ENCODE peak calls at places on chromosomes 11 and 22, in eight cellular contexts. A is GM12865; Q is A549; X is effector memory CD4-positive, alpha-beta T cell; V is ovary; Z is DND-41; C is aorta; N is cardiac fibroblast. J is an unnamed sample.

GRCh38 chr22:26362471-26362870 is 66.6 kb upstream of the ASPHD2 start:
- DNase-seq in A (no peak), Q (no peak), X (no peak), V (no peak), Z (no peak), C (no peak), N (peak; percentile 2), J (peak; percentile 68)

GRCh38 chr11:102293873-102294601 is 23.2 kb upstream of the BIRC3 start:
- DNase-seq in A (peak; percentile 84), Q (no peak), X (no peak), V (no peak), Z (peak; percentile 17), C (no peak), N (peak; percentile 74), J (peak; percentile 66)

GRCh38 chr11:123206671-123207421 is 11.8 kb upstream of the CLMP start:
- DNase-seq in A (no peak), Q (no peak), X (no peak), V (no peak), Z (no peak), C (no peak), N (no peak), J (peak; percentile 64)

GRCh38 chr22:42928969-42929837 is 72.1 kb upstream of the ARFGAP3 start:
- DNase-seq in A (peak; percentile 60), Q (no peak), X (no peak), V (no peak), Z (no peak), C (peak; percentile 76), N (peak; percentile 36), J (peak; percentile 62)

GRCh38 chr22:31081963-31082605 is 966 bp downstream of the SMTN start:
- DNase-seq in A (no peak), Q (no peak), X (no peak), V (no peak), Z (no peak), C (no peak), N (peak; percentile 42), J (peak; percentile 73)

GRCh38 chr11:17221968-17222367 is 14.2 kb upstream of the PIK3C2A start:
- DNase-seq in A (no peak), Q (no peak), X (no peak), V (no peak), Z (no peak), C (no peak), N (peak; percentile 48), J (peak; percentile 26)

GRCh38 chr11:45400594-45400993 is 114.5 kb upstream of the SYT13 start:
- DNase-seq in A (no peak), Q (no peak), X (no peak), V (no peak), Z (no peak), C (no peak), N (peak; percentile 65), J (peak; percentile 82)

GRCh38 chr11:120547871-120548681 is 36.5 kb downstream of the GRIK4 start:
- DNase-seq in A (no peak), Q (peak; percentile 32), X (no peak), V (peak; percentile 95), Z (no peak), C (peak; percentile 94), N (peak; percentile 94), J (peak; percentile 94)

GRCh38 chr11:82732734-82733443 is 775 bp downstream of the FAM181B start:
- DNase-seq in A (no peak), Q (no peak), X (no peak), V (peak; percentile 15), Z (no peak), C (peak; percentile 78), N (no peak), J (no peak)

GRCh38 chr11:82732348-82732733 is 1.3 kb downstream of the FAM181B start:
- DNase-seq in A (no peak), Q (no peak), X (no peak), V (no peak), Z (no peak), C (peak; percentile 74), N (no peak), J (no peak)

GRCh38 chr11:82731691-82732277 is 1.9 kb downstream of the FAM181B start:
- DNase-seq in A (no peak), Q (no peak), X (no peak), V (no peak), Z (no peak), C (no peak), N (no peak), J (no peak)

GRCh38 chr11:82733444-82734119 is at the start of gene FAM181B:
- DNase-seq in A (no peak), Q (peak; percentile 11), X (no peak), V (peak; percentile 49), Z (no peak), C (peak; percentile 90), N (peak; percentile 25), J (peak; percentile 17)

GRCh38 chr11:82734120-82734479 is 436 bp upstream of the FAM181B start:
- DNase-seq in A (no peak), Q (no peak), X (no peak), V (no peak), Z (no peak), C (no peak), N (no peak), J (no peak)
- H3K4me3 ChIP-seq in A (no peak overlapping the region), Q (peak overlapping the region; percentile 52), X (no peak overlapping the region), V (peak overlapping the region; percentile 33), Z (no peak overlapping the region), C (peak overlapping the region; percentile 81), N (no peak overlapping the region), J (no peak overlapping the region)

GRCh38 chr11:1290052-1291040 is 19.1 kb downstream of the TOLLIP start:
- DNase-seq in A (no peak), Q (no peak), X (no peak), V (no peak), Z (no peak), C (peak; percentile 61), N (no peak), J (no peak)

GRCh38 chr11:1285876-1286275 is 23.6 kb downstream of the TOLLIP start:
- DNase-seq in A (no peak), Q (no peak), X (no peak), V (no peak), Z (no peak), C (no peak), N (no peak), J (no peak)

GRCh38 chr11:1289211-1289935 is 20.1 kb downstream of the TOLLIP start:
- DNase-seq in A (no peak), Q (no peak), X (no peak), V (no peak), Z (no peak), C (peak; percentile 38), N (no peak), J (no peak)

GRCh38 chr11:1287928-1288327 is 21.5 kb downstream of the TOLLIP start:
- DNase-seq in A (no peak), Q (no peak), X (no peak), V (no peak), Z (no peak), C (peak; percentile 51), N (no peak), J (no peak)

DNA sequence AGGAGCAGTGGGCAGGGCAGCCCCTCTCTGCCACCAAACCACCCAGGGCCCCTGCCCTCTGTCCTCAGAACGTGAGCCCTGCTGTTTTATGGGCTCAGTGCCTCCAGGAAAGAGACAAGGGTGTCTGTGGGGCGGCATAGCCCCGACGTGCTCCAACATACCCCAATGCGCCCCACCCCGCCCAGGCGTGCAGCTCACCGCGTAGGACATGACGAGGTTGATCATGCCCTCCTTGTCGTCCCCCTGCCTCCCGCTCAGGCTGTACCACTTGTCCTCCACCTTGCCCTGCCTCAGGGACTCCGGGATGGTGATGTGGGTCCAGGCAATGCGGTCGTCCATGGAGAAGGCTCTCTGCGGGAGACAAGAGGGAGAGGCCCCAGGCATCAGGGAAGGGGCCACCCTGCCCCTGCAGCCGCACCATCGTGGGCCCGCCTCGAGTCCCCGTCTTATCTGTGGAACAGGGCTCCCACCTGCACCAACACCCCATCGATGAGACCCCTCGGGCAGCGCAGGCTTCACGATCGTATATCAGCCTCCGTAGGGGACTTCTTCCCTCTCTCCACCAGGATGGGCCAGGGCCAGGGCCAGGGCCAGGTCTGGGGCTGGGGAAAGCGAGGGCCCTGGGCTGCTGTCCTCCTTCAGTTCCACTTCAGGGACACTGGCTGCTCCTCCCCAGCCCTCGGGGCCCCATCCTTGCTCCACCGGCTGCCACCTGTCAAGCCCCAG is 20.8 kb downstream of the TOLLIP start:
- DNase-seq in A (no peak), Q (no peak), X (no peak), V (no peak), Z (no peak), C (peak; percentile 63), N (no peak), J (no peak)
- H3K4me3 ChIP-seq in A (no peak overlapping the region), Q (no peak overlapping the region), X (no peak overlapping the region), V (no peak overlapping the region), Z (no peak overlapping the region), C (no peak overlapping the region), N (no peak overlapping the region), J (no peak overlapping the region)

GRCh38 chr11:66371627-66372415 is at the start of gene SLC29A2:
- DNase-seq in A (peak; percentile 90), Q (peak; percentile 40), X (peak; percentile 51), V (peak; percentile 17), Z (peak; percentile 85), C (peak; percentile 78), N (no peak), J (no peak)

GRCh38 chr11:66367561-66368312 is 3.8 kb downstream of the SLC29A2 start:
- DNase-seq in A (no peak), Q (no peak), X (no peak), V (no peak), Z (no peak), C (no peak), N (no peak), J (no peak)

GRCh38 chr11:66368484-66368883 is 3.1 kb downstream of the SLC29A2 start:
- DNase-seq in A (no peak), Q (no peak), X (no peak), V (no peak), Z (no peak), C (no peak), N (no peak), J (no peak)

GRCh38 chr11:66366844-66367477 is 4.6 kb downstream of the SLC29A2 start:
- DNase-seq in A (no peak), Q (no peak), X (no peak), V (no peak), Z (no peak), C (no peak), N (no peak), J (no peak)

DNA sequence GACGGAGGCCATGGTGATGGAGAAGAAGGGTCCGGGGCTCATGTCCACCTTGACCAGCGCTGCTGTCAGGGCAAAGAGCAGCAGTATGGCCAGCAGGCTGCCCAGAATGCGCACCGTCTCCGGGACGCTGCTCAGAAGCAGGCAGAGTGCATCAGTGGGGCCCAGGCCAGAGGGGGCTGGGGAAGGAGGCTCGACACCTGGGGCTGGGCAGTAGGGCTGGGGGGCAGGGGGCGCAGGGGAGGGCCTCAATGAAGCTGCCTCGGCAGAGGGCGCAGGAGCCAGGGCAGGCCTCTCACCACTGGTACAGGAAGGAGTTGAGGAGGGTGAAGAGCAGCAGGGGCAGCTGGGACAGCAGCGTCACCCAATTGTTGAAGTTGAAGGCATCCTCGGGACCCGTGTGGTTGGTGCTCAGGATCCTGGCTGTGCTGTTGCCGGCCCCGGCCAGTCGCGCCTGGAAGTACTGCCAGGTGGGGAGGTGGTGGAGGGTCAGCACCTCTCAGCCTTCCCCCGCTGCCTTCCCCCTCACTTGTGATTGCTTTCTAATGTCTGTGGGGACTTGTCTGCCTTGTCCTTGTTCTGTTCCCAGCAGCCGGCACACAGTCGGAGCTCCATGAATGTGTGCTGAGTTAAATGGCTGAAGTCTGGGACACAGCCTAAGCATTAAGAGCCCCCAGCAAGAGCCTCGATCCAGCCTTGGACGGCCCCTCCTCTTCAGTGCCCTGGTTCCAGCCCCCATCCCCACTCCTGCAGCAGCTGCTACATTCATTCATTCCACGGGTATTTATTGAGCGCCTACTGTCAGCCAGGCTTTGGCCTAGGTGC is 2.3 kb downstream of the SLC29A2 start:
- DNase-seq in A (no peak), Q (no peak), X (no peak), V (no peak), Z (no peak), C (no peak), N (no peak), J (no peak)
- H3K4me3 ChIP-seq in A (no peak overlapping the region), Q (no peak overlapping the region), X (no peak overlapping the region), V (no peak overlapping the region), Z (no peak overlapping the region), C (no peak overlapping the region), N (no peak overlapping the region), J (no peak overlapping the region)

DNA sequence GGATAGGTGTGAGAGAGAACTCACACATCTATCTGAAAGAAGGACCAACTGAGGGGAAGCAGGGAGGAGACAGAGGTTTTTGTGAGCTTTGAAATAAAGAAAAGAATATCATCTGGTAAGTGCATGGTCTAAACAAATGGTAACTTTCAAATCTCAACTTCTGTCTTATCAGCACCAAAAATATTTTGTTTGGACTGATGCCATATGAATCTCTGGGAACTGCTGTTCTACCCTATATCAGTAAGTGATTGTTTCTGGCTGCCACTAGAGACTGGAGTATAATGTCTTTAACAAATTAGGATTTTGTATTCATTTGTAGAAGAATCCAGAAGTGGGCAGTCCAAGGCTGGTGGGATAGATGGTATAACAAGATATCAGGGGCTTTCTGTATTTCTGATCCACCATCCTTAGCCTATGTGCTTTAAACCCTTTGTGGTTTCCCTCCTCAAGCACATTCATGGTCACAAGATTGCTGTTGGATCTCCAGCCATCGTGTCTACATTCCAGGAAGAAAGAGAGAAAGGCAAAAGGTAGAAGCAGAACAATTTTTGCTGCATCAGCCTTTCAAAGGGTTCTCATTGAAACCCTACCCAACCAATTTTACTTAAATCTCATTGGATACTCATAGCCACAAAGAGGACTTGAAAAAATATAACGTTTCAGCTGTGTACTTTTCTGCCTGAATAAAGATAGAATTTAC is 4.7 kb downstream of the HEPHL1 start:
- DNase-seq in A (no peak), Q (no peak), X (no peak), V (no peak), Z (no peak), C (no peak), N (peak; percentile 21), J (no peak)
- H3K4me3 ChIP-seq in A (no peak overlapping the region), Q (no peak overlapping the region), X (no peak overlapping the region), V (no peak overlapping the region), Z (no peak overlapping the region), C (no peak overlapping the region), N (no peak overlapping the region), J (no peak overlapping the region)